ENCODE peak calls at places on chromosomes 7 and 10, in six cellular contexts. Z is transverse colon, O is choroid plexus epithelial cell, X is cardiac fibroblast, J is A549, S is endothelial cell. H is an unnamed sample.

GRCh38 chr10:102642553-102643345 is 1.5 kb upstream of the TRIM8 start:
- DNase-seq in J (peak), O (peak), Z (peak), X (peak), S (peak), H (peak)

GRCh38 chr7:47724335-47724982 is 142.5 kb upstream of the TNS3 start:
- DNase-seq in S (no peak), X (peak), Z (no peak), J (peak), O (peak), H (peak)

GRCh38 chr10:122591736-122592135 is 31.2 kb downstream of the DMBT1 start:
- DNase-seq in J (no peak), X (no peak), Z (no peak), S (no peak), O (no peak), H (no peak)

GRCh38 chr10:119693262-119693957 is 32.4 kb upstream of the INPP5F start:
- DNase-seq in J (no peak), X (no peak), O (peak), Z (no peak), S (no peak), H (no peak)

GRCh38 chr10:103968441-103969391 is 1.8 kb downstream of the SLK start:
- DNase-seq in X (peak), Z (no peak), J (no peak), O (no peak), S (no peak), H (no peak)

GRCh38 chr10:92387289-92387940 is 96.4 kb downstream of the MARCHF5 start:
- DNase-seq in S (peak), J (peak), O (peak), Z (no peak), X (peak), H (peak)

GRCh38 chr7:33813331-33813730 is 92.0 kb upstream of the BMPER start:
- DNase-seq in O (peak), S (no peak), Z (no peak), J (no peak), X (peak), H (no peak)

GRCh38 chr10:101611506-101611905 is 23.4 kb downstream of the DPCD start:
- DNase-seq in Z (no peak), X (peak), O (peak), J (no peak), S (no peak), H (no peak)

GRCh38 chr7:46544396-46545008 is 623.4 kb upstream of the IGFBP3 start:
- DNase-seq in S (no peak), J (peak), X (peak), O (peak), Z (no peak), H (peak)

GRCh38 chr7:68929712-68930395 is 668.4 kb upstream of the AUTS2 start:
- DNase-seq in O (peak), J (peak), S (no peak), X (peak), Z (no peak), H (peak)

GRCh38 chr10:17059197-17059688 is 70.4 kb downstream of the CUBN start:
- DNase-seq in X (peak), Z (no peak), S (no peak), J (peak), O (peak), H (no peak)

GRCh38 chr10:119680050-119680449 is 28.9 kb downstream of the BAG3 start:
- DNase-seq in J (peak), X (peak), O (peak), S (peak), Z (no peak), H (peak)

GRCh38 chr10:62818426-62819011 is 2.4 kb upstream of the EGR2 start:
- DNase-seq in J (peak), X (peak), Z (peak), O (peak), S (peak), H (no peak)

GRCh38 chr7:8881916-8882315 is 448.5 kb downstream of the NXPH1 start:
- DNase-seq in O (peak), Z (no peak), X (no peak), J (no peak), S (no peak), H (no peak)

GRCh38 chr7:94190599-94191061 is 186.5 kb upstream of the BET1 start:
- DNase-seq in O (peak), S (no peak), J (peak), X (peak), Z (no peak), H (peak)

GRCh38 chr10:63588436-63589180 is 67.4 kb downstream of the REEP3 start:
- DNase-seq in J (peak), O (no peak), S (no peak), X (peak), Z (peak), H (peak)

GRCh38 chr10:86966008-86966654 is 2.2 kb upstream of the ADIRF start:
- DNase-seq in O (no peak), X (no peak), S (no peak), Z (no peak), J (no peak), H (no peak)

GRCh38 chr7:12491526-12491925 is 79.0 kb upstream of the SCIN start:
- DNase-seq in O (no peak), X (no peak), Z (no peak), J (no peak), S (no peak), H (no peak)

GRCh38 chr7:114085592-114086490 is 167.0 kb upstream of the PPP1R3A start:
- DNase-seq in O (peak), Z (peak), J (peak), S (peak), X (peak), H (peak)

GRCh38 chr10:72567884-72568283 is 58.0 kb downstream of the MICU1 start:
- DNase-seq in Z (no peak), X (peak), J (peak), O (peak), S (peak), H (peak)

GRCh38 chr7:42144253-42145002 is 92.6 kb downstream of the GLI3 start:
- DNase-seq in S (no peak), X (peak), O (peak), Z (no peak), J (no peak), H (no peak)

GRCh38 chr7:137957887-137958286 is 44.0 kb downstream of the CREB3L2 start:
- DNase-seq in Z (no peak), S (no peak), O (peak), X (peak), J (no peak), H (no peak)

GRCh38 chr10:63206997-63207952 is 74.1 kb downstream of the NRBF2 start:
- DNase-seq in S (no peak), O (peak), J (no peak), X (peak), Z (no peak), H (peak)

GRCh38 chr7:6171532-6172330 is 100.7 kb downstream of the CYTH3 start:
- DNase-seq in Z (no peak), J (no peak), S (peak), O (no peak), X (no peak), H (no peak)

GRCh38 chr10:107031981-107032699 is 132.4 kb downstream of the SORCS1 start:
- DNase-seq in Z (no peak), J (no peak), X (no peak), S (no peak), O (peak), H (no peak)

GRCh38 chr7:130380121-130380860 is at the start of gene CPA1:
- DNase-seq in S (no peak), X (no peak), O (no peak), J (no peak), Z (no peak), H (no peak)

GRCh38 chr7:130379551-130380120 is 658 bp upstream of the CPA1 start:
- DNase-seq in Z (no peak), J (no peak), O (no peak), X (no peak), S (no peak), H (no peak)

GRCh38 chr7:130380861-130381455 is 664 bp downstream of the CPA1 start:
- DNase-seq in Z (no peak), X (no peak), S (no peak), J (no peak), O (no peak), H (no peak)

GRCh38 chr7:130383187-130383980 is 3.1 kb downstream of the CPA1 start:
- DNase-seq in Z (no peak), J (no peak), O (no peak), S (no peak), X (no peak), H (no peak)

GRCh38 chr7:130381468-130382312 is 1.4 kb downstream of the CPA1 start:
- DNase-seq in X (peak), Z (no peak), O (no peak), S (no peak), J (no peak), H (no peak)
- TF ChIP-seq CTCF in X (peak), Z (no peak), O (peak), S (no peak), J (peak), H (no peak)

GRCh38 chr10:23294638-23295247 is 49.9 kb downstream of the C10orf67 start:
- DNase-seq in S (no peak), O (peak), X (peak), J (no peak), Z (no peak), H (peak)
- TF ChIP-seq CTCF in S (peak), O (peak), X (peak), J (peak), Z (peak), H (peak)

GRCh38 chr10:46097576-46098317 is 51.7 kb upstream of the MSMB start:
- DNase-seq in O (no peak), X (no peak), Z (no peak), S (no peak), J (no peak), H (no peak)

GRCh38 chr10:46096426-46096825 is 50.4 kb upstream of the MSMB start:
- DNase-seq in Z (no peak), O (peak), S (no peak), J (no peak), X (peak), H (no peak)

GRCh38 chr10:46096909-46097575 is 51.0 kb upstream of the MSMB start:
- DNase-seq in Z (no peak), S (no peak), J (no peak), X (no peak), O (no peak), H (no peak)

GRCh38 chr10:46094931-46095755 is 49.1 kb upstream of the MSMB start:
- DNase-seq in X (no peak), S (no peak), O (no peak), J (no peak), Z (no peak), H (peak)

DNA sequence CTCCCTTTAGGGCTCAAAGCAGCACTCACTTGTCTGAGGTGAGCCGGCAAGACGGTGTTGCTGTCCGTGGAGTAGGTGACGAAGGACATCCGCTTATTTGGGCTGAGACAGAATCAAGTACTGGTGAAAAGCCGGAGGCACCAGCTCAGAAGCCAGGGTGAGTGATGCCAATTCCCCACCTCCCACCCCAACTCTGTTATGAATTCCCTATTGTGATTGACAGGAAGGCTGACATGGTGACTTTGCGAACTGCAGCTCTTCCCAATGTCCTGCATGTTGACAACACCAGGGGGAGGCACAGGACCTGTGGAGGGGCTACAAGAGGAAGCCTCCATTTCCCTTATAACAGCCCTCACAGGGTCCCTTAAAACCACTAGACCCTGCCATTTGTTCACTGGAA is 52.3 kb upstream of the MSMB start:
- DNase-seq in Z (no peak), J (no peak), O (no peak), S (peak), X (no peak), H (no peak)
- TF ChIP-seq CTCF in Z (no peak), J (no peak), O (no peak), S (no peak), X (no peak), H (no peak)

GRCh38 chr10:89475137-89475536 is 60.3 kb downstream of the SLC16A12 start:
- DNase-seq in Z (no peak), S (no peak), J (no peak), X (no peak), O (no peak), H (no peak)

GRCh38 chr10:89475567-89475966 is 59.8 kb downstream of the SLC16A12 start:
- DNase-seq in S (no peak), O (peak), Z (no peak), J (no peak), X (peak), H (no peak)

GRCh38 chr10:89478085-89478738 is 57.2 kb downstream of the SLC16A12 start:
- DNase-seq in J (peak), Z (no peak), O (peak), X (peak), S (no peak), H (peak)

GRCh38 chr10:89476150-89476549 is 59.2 kb downstream of the SLC16A12 start:
- DNase-seq in S (no peak), O (peak), X (no peak), J (no peak), Z (no peak), H (no peak)

DNA sequence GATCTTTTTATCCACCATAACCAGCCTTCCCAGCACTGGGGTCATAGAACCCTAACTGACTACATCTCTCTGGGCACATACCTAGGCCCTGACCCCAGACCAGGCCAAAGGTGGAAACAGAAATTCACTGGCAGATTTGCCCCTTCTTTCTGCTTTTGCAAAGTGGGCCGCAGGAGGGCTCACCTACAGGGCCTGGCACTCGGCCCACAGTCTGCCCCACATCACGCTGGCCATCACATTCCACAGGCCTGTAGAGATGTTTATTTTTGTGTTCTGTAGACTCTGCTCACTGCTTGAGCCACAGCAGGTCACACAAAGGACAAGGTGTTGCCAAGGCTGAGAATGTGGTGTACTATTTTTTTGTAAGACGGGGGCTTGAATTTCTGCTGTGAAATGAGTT is 58.7 kb downstream of the SLC16A12 start:
- DNase-seq in J (peak), S (no peak), X (peak), Z (no peak), O (peak), H (no peak)
- TF ChIP-seq CTCF in J (no peak), S (no peak), X (no peak), Z (no peak), O (peak), H (no peak)

DNA sequence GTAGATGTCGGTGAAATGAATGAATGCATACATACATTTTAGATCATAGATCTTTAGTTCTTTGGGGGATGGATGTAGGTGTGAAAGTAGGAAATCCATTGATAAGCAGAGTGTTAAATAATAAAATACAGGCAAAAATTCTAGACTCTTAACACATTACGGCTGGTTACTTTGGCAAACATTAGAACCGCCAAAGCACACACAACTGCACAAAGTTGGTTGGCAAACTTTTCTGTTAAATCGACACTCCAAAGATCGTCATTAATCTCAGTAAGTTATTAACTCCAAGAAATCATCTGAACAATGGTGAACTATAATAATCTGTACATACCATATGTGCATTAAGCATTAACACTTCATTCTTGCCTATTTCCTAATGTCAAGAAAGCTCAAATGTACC is 231.2 kb downstream of the PLXNA4 start:
- DNase-seq in S (no peak), O (no peak), X (no peak), Z (no peak), J (no peak), H (no peak)
- TF ChIP-seq CTCF in S (no peak), O (no peak), X (no peak), Z (no peak), J (no peak), H (no peak)

DNA sequence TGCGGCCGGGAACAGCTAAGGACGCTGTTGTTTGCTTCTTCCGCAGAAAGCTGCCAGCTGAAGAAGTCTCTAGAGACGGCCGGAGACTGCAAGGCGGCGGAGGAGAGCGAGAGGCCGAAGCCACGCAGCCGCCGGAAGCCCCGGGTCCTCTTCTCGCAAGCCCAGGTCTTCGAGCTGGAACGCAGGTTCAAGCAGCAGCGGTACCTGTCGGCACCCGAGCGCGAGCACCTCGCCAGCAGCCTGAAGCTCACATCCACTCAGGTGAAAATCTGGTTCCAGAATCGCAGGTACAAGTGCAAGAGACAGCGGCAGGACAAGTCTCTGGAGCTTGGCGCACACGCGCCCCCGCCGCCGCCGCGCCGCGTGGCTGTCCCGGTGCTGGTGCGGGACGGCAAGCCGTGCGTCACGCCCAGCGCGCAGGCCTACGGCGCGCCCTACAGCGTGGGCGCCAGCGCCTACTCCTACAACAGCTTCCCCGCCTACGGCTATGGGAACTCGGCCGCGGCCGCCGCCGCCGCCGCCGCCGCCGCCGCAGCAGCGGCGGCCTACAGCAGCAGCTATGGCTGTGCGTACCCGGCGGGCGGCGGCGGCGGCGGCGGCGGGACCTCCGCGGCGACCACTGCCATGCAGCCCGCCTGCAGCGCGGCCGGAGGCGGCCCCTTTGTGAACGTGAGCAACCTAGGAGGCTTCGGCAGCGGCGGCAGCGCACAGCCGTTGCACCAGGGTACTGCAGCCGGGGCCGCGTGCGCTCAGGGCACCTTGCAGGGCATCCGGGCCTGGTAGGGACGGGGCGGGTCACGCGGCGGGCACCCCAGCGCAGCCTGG is 2.4 kb downstream of the NKX2-3 start:
- DNase-seq in Z (peak), J (peak), S (no peak), X (no peak), O (no peak), H (peak)
- TF ChIP-seq CTCF in Z (no peak), J (no peak), S (no peak), X (no peak), O (no peak), H (no peak)

DNA sequence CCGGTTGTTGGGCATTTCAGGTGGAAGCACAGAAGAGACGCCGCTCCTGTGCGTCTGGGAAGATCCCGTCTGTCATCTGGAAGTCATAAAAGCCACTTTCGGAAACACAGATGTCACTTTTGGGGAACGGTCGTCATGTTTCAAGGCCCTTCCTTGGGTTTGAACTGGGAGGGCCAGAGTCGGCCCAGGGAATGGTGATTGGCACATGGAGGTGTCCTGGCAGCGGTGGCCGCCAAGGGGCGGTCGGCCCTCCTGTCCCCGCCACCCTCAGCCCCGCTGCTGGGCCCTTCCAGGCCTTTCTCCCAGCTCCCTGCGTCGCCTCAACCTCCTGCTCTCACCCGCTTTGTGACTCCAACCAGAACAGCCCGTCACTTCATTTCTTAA is 115.2 kb upstream of the SFMBT2 start:
- DNase-seq in J (no peak), S (no peak), X (no peak), O (no peak), Z (no peak), H (no peak)
- TF ChIP-seq CTCF in J (no peak), S (no peak), X (no peak), O (no peak), Z (no peak), H (no peak)

DNA sequence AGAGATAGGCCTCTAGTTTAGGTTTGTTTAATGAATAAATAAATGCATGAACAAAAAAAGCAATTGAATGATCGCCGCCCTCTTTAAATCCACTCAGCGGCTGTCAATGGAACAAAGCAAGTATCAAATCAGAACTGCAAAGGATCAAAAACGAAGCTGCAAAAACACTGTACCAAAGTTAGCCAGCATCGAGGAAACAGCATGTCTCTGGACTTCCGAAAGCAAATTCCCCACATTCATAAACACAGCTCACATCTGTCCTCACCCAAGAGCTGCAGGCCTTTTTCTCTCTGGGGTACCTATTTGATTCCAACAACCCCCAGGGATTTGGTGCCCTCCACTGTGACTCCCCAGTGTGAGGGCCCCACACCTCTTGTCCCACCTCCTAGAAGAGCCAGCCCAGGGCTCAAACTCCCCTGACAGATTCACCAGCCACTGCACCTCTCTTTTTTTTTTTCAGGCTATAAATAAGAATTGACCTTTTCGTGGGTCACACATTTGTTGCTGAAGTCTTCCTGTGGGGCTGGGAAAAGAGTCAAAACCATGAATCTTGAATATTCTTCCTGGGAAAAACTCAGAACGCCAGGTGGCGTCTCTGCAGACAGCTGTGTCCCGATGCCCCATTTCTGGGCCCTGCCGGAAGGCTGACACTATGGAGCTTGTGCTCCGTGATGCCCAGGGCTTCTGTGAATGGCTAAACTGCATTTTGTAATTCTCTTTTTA is 51.8 kb downstream of the HSPA12A start:
- DNase-seq in Z (no peak), O (peak), S (peak), X (peak), J (no peak), H (peak)
- TF ChIP-seq CTCF in Z (peak), O (peak), S (no peak), X (peak), J (no peak), H (peak)